ENCODE peak calls at places on chromosomes 6 and 20, in seven cellular contexts. S is kidney; O is BJ; P is stimulated activated CD8-positive, alpha-beta memory T cell treated with anti-CD3 and anti-CD28 coated beads, Interleukin-7, amount 100 ng/mL, for 1 hour; R is activated CD4-positive, alpha-beta T cell treated with anti-CD3 and anti-CD28 coated beads for 24 hours; T is fibroblast of the conjunctiva; X is activated naive CD4-positive, alpha-beta T cell. Z is an unnamed sample.

GRCh38 chr6:119192200-119192599 is 113.7 kb upstream of the FAM184A start:
- DNase-seq in S (no peak), O (no peak), P (no peak), R (no peak), T (no peak), X (no peak), Z (no peak)

GRCh38 chr6:41607036-41607435 is 31.2 kb upstream of the MDFI start:
- DNase-seq in S (no peak), O (no peak), P (no peak), R (no peak), T (no peak), X (no peak), Z (no peak)

GRCh38 chr6:23349521-23350147 is 776.4 kb upstream of the NRSN1 start:
- DNase-seq in S (no peak), O (peak), P (no peak), R (no peak), T (peak), X (no peak), Z (no peak)

GRCh38 chr6:44966449-44967091 is 361.6 kb upstream of the RUNX2 start:
- DNase-seq in S (no peak), O (peak), P (no peak), R (no peak), T (no peak), X (no peak), Z (no peak)

GRCh38 chr20:63978319-63979220 is 872 bp downstream of the SAMD10 start:
- DNase-seq in S (peak), O (no peak), P (no peak), R (peak), T (no peak), X (no peak), Z (peak)

GRCh38 chr6:103000686-103001085 is 1607.2 kb downstream of the GRIK2 start:
- DNase-seq in S (no peak), O (no peak), P (no peak), R (no peak), T (no peak), X (no peak), Z (no peak)

GRCh38 chr6:157267109-157267611 is 56.2 kb downstream of the TMEM242 start:
- DNase-seq in S (no peak), O (no peak), P (no peak), R (no peak), T (no peak), X (no peak), Z (no peak)

GRCh38 chr6:99026135-99026534 is 78.4 kb upstream of the FBXL4 start:
- DNase-seq in S (no peak), O (no peak), P (no peak), R (no peak), T (no peak), X (no peak), Z (no peak)

GRCh38 chr6:31112478-31112877 is at the start of gene C6orf15:
- DNase-seq in S (no peak), O (no peak), P (no peak), R (no peak), T (no peak), X (no peak), Z (no peak)

GRCh38 chr6:150269857-150270223 is 99.0 kb upstream of the IYD start:
- DNase-seq in S (peak), O (no peak), P (no peak), R (no peak), T (no peak), X (no peak), Z (no peak)

GRCh38 chr6:44593539-44593944 is 206.0 kb downstream of the CDC5L start:
- DNase-seq in S (no peak), O (no peak), P (peak), R (peak), T (peak), X (no peak), Z (peak)

GRCh38 chr6:157688960-157689599 is 134.0 kb upstream of the SNX9 start:
- DNase-seq in S (no peak), O (no peak), P (no peak), R (no peak), T (no peak), X (no peak), Z (no peak)

GRCh38 chr6:100347901-100348550 is 116.7 kb downstream of the SIM1 start:
- DNase-seq in S (no peak), O (no peak), P (no peak), R (no peak), T (no peak), X (no peak), Z (no peak)

GRCh38 chr6:4606016-4606415 is 170.2 kb upstream of the CDYL start:
- DNase-seq in S (no peak), O (no peak), P (no peak), R (no peak), T (no peak), X (no peak), Z (no peak)

GRCh38 chr6:135300576-135300975 is 119.5 kb downstream of the MYB start:
- DNase-seq in S (no peak), O (no peak), P (no peak), R (no peak), T (no peak), X (no peak), Z (no peak)

GRCh38 chr6:85129881-85130280 is 320.0 kb upstream of the NT5E start:
- DNase-seq in S (no peak), O (no peak), P (no peak), R (no peak), T (no peak), X (no peak), Z (no peak)

GRCh38 chr6:168791916-168792315 is 350.9 kb downstream of the SMOC2 start:
- DNase-seq in S (no peak), O (no peak), P (no peak), R (no peak), T (no peak), X (no peak), Z (no peak)

GRCh38 chr20:50379049-50379990 is 130.9 kb upstream of the PTPN1 start:
- DNase-seq in S (peak), O (peak), P (no peak), R (no peak), T (peak), X (no peak), Z (no peak)

GRCh38 chr20:21739682-21740081 is 34.2 kb downstream of the PAX1 start:
- DNase-seq in S (no peak), O (no peak), P (no peak), R (no peak), T (no peak), X (no peak), Z (no peak)

GRCh38 chr6:14354919-14355572 is 237.5 kb downstream of the CD83 start:
- DNase-seq in S (peak), O (peak), P (no peak), R (peak), T (peak), X (no peak), Z (no peak)

GRCh38 chr6:48036316-48036715 is 74.7 kb downstream of the PTCHD4 start:
- DNase-seq in S (no peak), O (peak), P (no peak), R (no peak), T (no peak), X (no peak), Z (no peak)

GRCh38 chr6:75171581-75172360 is 34.1 kb downstream of the COL12A1 start:
- DNase-seq in S (no peak), O (no peak), P (no peak), R (no peak), T (peak), X (no peak), Z (no peak)

GRCh38 chr6:166221040-166221439 is 53.4 kb upstream of the TBXT start:
- DNase-seq in S (no peak), O (no peak), P (no peak), R (no peak), T (no peak), X (no peak), Z (no peak)

GRCh38 chr6:167472876-167473275 is 148.0 kb downstream of the TTLL2 start:
- DNase-seq in S (no peak), O (no peak), P (no peak), R (no peak), T (no peak), X (no peak), Z (no peak)

GRCh38 chr20:22924036-22924737 is 110.9 kb upstream of the SSTR4 start:
- DNase-seq in S (peak), O (no peak), P (no peak), R (no peak), T (no peak), X (no peak), Z (no peak)

GRCh38 chr20:46743088-46743487 is 33.6 kb downstream of the SLC2A10 start:
- DNase-seq in S (no peak), O (no peak), P (no peak), R (no peak), T (no peak), X (no peak), Z (no peak)

GRCh38 chr6:42525132-42525531 is 38.7 kb upstream of the UBR2 start:
- DNase-seq in S (no peak), O (no peak), P (no peak), R (no peak), T (no peak), X (no peak), Z (no peak)

GRCh38 chr6:162907876-162908481 is 180.2 kb downstream of the PACRG start:
- DNase-seq in S (no peak), O (no peak), P (no peak), R (no peak), T (peak), X (no peak), Z (no peak)

GRCh38 chr6:27760464-27760863 is 151.7 kb downstream of the OR2B2 start:
- DNase-seq in S (no peak), O (no peak), P (no peak), R (no peak), T (no peak), X (no peak), Z (no peak)

GRCh38 chr20:15834857-15835256 is 738.4 kb downstream of the KIF16B start:
- DNase-seq in S (no peak), O (no peak), P (no peak), R (no peak), T (no peak), X (no peak), Z (no peak)

GRCh38 chr6:72621243-72622093 is at the start of gene KCNQ5:
- DNase-seq in S (peak), O (no peak), P (no peak), R (no peak), T (no peak), X (peak), Z (no peak)

GRCh38 chr6:150410906-150411305 is 42.1 kb downstream of the IYD start:
- DNase-seq in S (no peak), O (no peak), P (no peak), R (no peak), T (no peak), X (no peak), Z (no peak)

Z was measured in CD8-positive, alpha-beta T cell.